ENCODE peak calls at places on chromosomes 2 and 18, in five cellular contexts. N, D, X, B and K are unnamed samples. For H3K36me3 and H3K9me3, the result is how much of the 10 kb centered on the place peaks cover.

GRCh38 chr2:226215902-226216503 is 583.6 kb downstream of the IRS1 start:
- DNase-seq in B (peak), X (peak), N (no peak), D (no peak), K (no peak)

GRCh38 chr2:176147215-176147789 is 4.0 kb upstream of the HOXD4 start:
- DNase-seq in X (no peak), D (no peak), B (no peak), N (no peak), K (no peak)

GRCh38 chr2:205716126-205716525 is 33.8 kb downstream of the NRP2 start:
- DNase-seq in X (no peak), B (no peak), N (no peak), D (no peak), K (no peak)

GRCh38 chr18:12307251-12307736 is 747 bp upstream of the TUBB6 start:
- DNase-seq in N (peak), B (peak), D (peak), X (peak), K (peak)

GRCh38 chr2:147739531-147739930 is 105.3 kb upstream of the ACVR2A start:
- DNase-seq in N (no peak), B (no peak), X (no peak), D (no peak), K (no peak)

GRCh38 chr2:40445467-40445866 is 6.4 kb downstream of the SLC8A1 start:
- DNase-seq in B (no peak), X (no peak), N (no peak), D (no peak), K (no peak)

GRCh38 chr2:52500561-52500960 is 1267.0 kb upstream of the CHAC2 start:
- DNase-seq in X (no peak), N (no peak), D (no peak), B (no peak), K (peak)

GRCh38 chr2:215367647-215368492 is 56.0 kb downstream of the ATIC start:
- DNase-seq in D (no peak), N (no peak), B (no peak), X (no peak), K (no peak)

GRCh38 chr2:19021100-19021476 is 337.3 kb downstream of the OSR1 start:
- DNase-seq in D (no peak), X (no peak), N (no peak), B (no peak), K (no peak)

GRCh38 chr18:54069729-54070128 is 154.7 kb downstream of the MBD2 start:
- DNase-seq in B (no peak), X (no peak), D (no peak), N (no peak), K (no peak)

GRCh38 chr18:54717673-54718435 is 110.4 kb upstream of the RAB27B start:
- DNase-seq in N (no peak), B (no peak), X (peak), D (no peak), K (no peak)

GRCh38 chr2:198325359-198325758 is 521.0 kb downstream of the PLCL1 start:
- DNase-seq in B (no peak), N (no peak), D (no peak), X (no peak), K (no peak)

GRCh38 chr2:200700856-200701255 is 110.9 kb upstream of the BZW1 start:
- DNase-seq in D (no peak), X (no peak), N (no peak), B (no peak), K (no peak)

GRCh38 chr18:48923746-48924580 is 26.8 kb downstream of the SMAD7 start:
- DNase-seq in N (no peak), B (no peak), X (no peak), D (no peak), K (no peak)

GRCh38 chr2:237201461-237202287 is 116.0 kb downstream of the COPS8 start:
- DNase-seq in D (no peak), X (no peak), B (peak), N (peak), K (no peak)

GRCh38 chr2:25617948-25618646 is 55.3 kb downstream of the DTNB start:
- DNase-seq in B (no peak), D (no peak), X (no peak), N (no peak), K (no peak)

GRCh38 chr18:55579471-55579870 is 8.5 kb downstream of the TCF4 start:
- DNase-seq in D (no peak), B (no peak), X (no peak), N (no peak), K (no peak)

GRCh38 chr2:149178626-149179025 is 140.1 kb downstream of the LYPD6B start:
- DNase-seq in N (no peak), B (no peak), X (no peak), D (no peak), K (no peak)

GRCh38 chr2:240966906-240967680 is 31.3 kb upstream of the SNED1 start:
- DNase-seq in N (peak), X (no peak), D (peak), B (peak), K (no peak)

GRCh38 chr2:241473399-241473798 is 35.0 kb downstream of the STK25 start:
- DNase-seq in X (no peak), N (no peak), D (no peak), B (no peak), K (no peak)

GRCh38 chr2:120367221-120367620 is 21.3 kb downstream of the INHBB start:
- DNase-seq in N (peak), D (peak), B (no peak), X (no peak), K (no peak)

GRCh38 chr2:231800493-231801091 is 14.3 kb downstream of the COPS7B start:
- DNase-seq in N (no peak), X (peak), B (no peak), D (no peak), K (no peak)

GRCh38 chr2:62382757-62383156 is 123.2 kb downstream of the TMEM17 start:
- DNase-seq in B (no peak), X (no peak), D (no peak), N (no peak), K (no peak)

GRCh38 chr2:15941483-15941853 is 1.1 kb downstream of the MYCN start:
- DNase-seq in X (peak), N (no peak), B (no peak), D (no peak), K (no peak)

GRCh38 chr2:218257390-218257981 is 3.3 kb upstream of the GPBAR1 start:
- DNase-seq in D (no peak), N (no peak), X (peak), B (peak), K (no peak)

GRCh38 chr2:231939022-231939421 is 12.8 kb upstream of the NPPC start:
- DNase-seq in B (no peak), N (no peak), D (no peak), X (no peak), K (no peak)

GRCh38 chr2:71389379-71390072 is 57.9 kb downstream of the ZNF638 start:
- DNase-seq in B (no peak), N (no peak), X (no peak), D (no peak), K (no peak)

DNA sequence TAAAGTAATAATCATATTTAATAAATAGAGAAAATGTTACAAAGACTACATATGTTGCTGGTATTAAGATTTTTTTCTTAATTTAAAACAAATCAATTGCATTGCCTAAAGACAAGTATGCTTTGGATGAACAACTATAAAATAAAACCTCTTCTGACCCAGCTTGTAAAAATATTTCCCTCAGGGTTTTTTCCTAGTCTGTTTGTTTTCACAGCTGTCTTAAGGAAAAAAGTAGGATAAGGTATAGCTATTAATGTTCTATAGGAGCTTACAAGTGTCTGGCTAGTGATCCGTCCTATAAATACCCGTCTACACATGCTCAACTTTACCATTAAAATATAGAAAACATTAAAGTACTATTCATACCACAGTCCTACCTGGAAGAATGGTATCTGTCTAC is 97.1 kb downstream of the NOL10 start:
- DNase-seq in B (no peak), X (no peak), N (no peak), D (no peak), K (no peak)
- H3K36me3 ChIP-seq in B (under half), X (half or more), N (under half), D (half or more), K (under half)

GRCh38 chr2:239535413-239535790 is 134.6 kb upstream of the HDAC4 start:
- DNase-seq in D (peak), B (peak), X (no peak), N (no peak), K (no peak)
- H3K9me3 ChIP-seq in D (under half), B (under half), X (under half), N (under half), K (under half)

DNA sequence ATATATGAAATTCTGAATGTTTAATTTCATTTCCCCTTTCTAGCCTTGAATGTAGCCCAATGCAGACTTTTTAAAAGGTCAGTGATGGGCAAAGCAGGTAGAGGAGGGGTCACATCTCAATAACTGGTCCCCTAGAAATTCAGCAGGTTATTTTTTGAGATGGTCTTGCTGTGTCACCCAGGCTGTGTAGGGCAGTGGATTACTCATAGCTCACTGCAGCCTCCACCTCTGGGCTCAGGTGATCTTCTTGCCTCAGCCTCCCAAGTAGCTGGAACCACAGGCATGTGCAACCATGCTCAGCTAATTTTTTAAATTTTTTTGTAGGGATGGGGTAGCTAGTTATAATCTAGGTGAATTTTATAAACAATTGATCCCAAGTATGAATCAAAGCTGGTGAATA is 8.8 kb downstream of the IAH1 start:
- DNase-seq in X (no peak), D (no peak), N (no peak), B (no peak), K (no peak)
- H3K36me3 ChIP-seq in X (half or more), D (half or more), N (under half), B (under half), K (half or more)

DNA sequence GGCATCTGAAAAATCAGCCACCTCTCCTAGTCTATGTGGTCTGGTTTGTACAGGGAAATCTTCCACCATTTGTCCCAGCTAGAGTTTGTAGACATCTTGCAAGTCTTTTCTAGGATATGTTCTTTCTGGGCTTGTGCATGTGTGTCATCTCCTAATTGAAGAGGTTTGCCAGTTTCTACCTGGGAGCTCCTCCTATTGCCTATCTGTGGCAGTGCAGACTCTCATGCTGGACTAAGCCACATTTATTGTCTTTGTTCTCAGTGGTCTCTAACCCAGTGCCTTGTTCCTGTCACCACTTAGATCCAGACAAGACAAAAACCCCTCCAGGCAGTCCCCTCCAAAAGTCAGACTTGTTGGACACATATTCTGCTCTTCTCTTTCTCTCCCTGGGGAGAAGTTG is 72.0 kb upstream of the MRPS9 start:
- DNase-seq in B (no peak), N (no peak), D (no peak), X (no peak), K (no peak)
- H3K9me3 ChIP-seq in B (under half), N (under half), D (under half), X (under half), K (half or more)

DNA sequence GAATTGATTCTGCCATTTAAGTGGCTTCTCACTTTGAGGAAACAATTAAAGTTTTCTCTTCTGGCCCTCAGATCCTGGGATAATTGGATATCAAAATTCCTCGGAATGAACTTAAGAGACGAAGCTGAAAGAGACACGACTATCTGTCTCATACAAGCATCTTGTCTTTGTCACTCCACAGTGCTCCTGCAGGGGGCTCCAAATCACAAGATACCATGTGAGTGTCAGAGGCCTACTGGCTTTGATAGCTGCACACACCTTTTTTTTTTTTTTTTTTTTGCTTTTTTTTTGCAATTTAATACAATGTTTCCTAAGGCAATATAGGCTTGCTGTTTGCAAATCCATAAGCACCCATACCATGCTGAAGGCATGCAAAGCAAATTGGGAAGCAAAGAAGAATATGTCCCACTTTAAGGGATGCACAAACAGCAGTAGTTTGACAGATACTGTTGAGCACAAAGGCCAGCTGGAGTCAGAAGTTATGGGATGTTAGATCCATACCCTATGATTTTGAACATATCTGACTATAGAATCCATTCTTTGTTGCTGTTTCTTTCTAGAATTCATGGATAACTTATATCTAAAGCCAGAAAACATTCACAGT is 109.0 kb upstream of the CBLN2 start:
- DNase-seq in D (no peak), N (no peak), X (peak), B (no peak), K (no peak)
- H3K36me3 ChIP-seq in D (under half), N (under half), X (under half), B (under half), K (under half)

GRCh38 chr2:98315957-98316356 is 30.3 kb upstream of the CNGA3 start:
- DNase-seq in D (no peak), N (no peak), B (no peak), X (no peak), K (no peak)
- H3K9me3 ChIP-seq in D (under half), N (under half), B (under half), X (under half), K (under half)

DNA sequence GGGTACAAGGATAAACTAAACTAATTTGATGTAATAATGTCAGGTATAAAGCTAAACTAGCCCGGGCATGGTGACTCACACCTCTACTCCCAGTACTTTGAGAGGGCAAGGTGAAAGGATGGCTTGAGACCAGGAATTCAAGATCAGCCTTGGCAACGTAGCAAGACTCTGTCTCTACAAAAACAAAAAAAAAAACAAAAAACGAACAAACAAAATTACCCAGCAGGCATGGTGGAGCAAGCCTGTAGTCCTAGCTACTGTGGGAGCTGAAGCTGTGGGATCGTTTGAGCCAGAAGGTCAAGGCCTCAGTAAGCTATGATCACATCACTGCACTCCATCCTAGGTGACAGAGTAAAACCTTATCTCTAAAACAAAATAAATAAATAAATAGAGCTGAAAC is 131.8 kb upstream of the KYNU start:
- DNase-seq in X (no peak), B (no peak), D (no peak), N (no peak), K (no peak)
- H3K36me3 ChIP-seq in X (under half), B (under half), D (under half), N (under half), K (under half)

DNA sequence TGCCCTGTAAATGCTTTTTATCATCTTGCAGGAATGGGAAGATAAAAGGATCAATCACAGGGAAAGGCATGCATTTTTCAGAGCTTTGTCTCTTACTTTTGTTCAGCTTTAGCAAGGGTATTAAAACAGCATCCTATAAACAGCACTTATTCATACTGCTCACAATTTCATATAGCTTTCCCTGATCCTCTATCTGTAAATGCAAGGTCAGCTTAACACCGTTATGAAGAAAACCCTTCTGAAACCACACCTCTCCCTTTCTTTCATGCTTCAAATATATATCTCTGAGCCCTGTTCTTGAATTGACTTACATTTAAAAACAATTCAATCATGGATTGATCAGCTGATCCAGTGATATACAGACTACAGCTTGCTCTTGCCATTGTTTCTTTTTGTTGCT is 795.4 kb upstream of the CDH2 start:
- DNase-seq in N (no peak), D (no peak), X (no peak), B (no peak), K (no peak)
- H3K9me3 ChIP-seq in N (under half), D (under half), X (under half), B (under half), K (under half)

GRCh38 chr18:2933995-2934394 is 78.9 kb downstream of the LPIN2 start:
- DNase-seq in D (no peak), B (no peak), N (no peak), X (no peak), K (no peak)
- H3K36me3 ChIP-seq in D (half or more), B (under half), N (under half), X (under half), K (under half)